ENCODE peak calls at places on chromosomes 1 and 21, in nine cellular contexts. Q is brain microvascular endothelial cell, D is spleen, A is PC-9, V is left lung, Y is cardiac muscle cell, K is WERI-Rb-1, G is uterus, T is Peyer's patch. E is an unnamed sample.
A peak's percentile ranks its signal among the peaks of the same experiment; 100 is the strongest.

GRCh38 chr1:7941437-7941793 is 776 bp upstream of the TNFRSF9 start:
- DNase-seq in D (no peak), Q (peak; percentile 28), V (no peak), A (peak; percentile 11), G (no peak), Y (no peak), K (no peak), T (no peak), E (no peak)

GRCh38 chr1:234214129-234214910 is 158.9 kb upstream of the COA6 start:
- DNase-seq in T (no peak), K (peak; percentile 74), A (peak; percentile 63), Y (peak; percentile 62), D (peak; percentile 85), V (peak; percentile 65), Q (no peak), G (no peak), E (peak; percentile 63)

GRCh38 chr1:182092336-182092735 is 30.8 kb upstream of the ZNF648 start:
- DNase-seq in Y (no peak), K (no peak), Q (peak; percentile 20), D (no peak), T (no peak), G (no peak), V (no peak), A (no peak), E (no peak)

GRCh38 chr1:228378453-228379164 is 28.0 kb downstream of the TRIM11 start:
- DNase-seq in V (peak; percentile 80), Y (peak; percentile 93), D (peak; percentile 88), A (peak; percentile 95), T (peak; percentile 64), K (peak; percentile 69), Q (peak; percentile 56), G (peak; percentile 66), E (peak; percentile 50)

GRCh38 chr1:201582261-201582951 is 43.5 kb downstream of the NAV1 start:
- DNase-seq in T (no peak), G (peak; percentile 69), D (peak; percentile 51), Y (peak; percentile 77), V (no peak), K (no peak), A (no peak), Q (peak; percentile 53), E (no peak)

GRCh38 chr1:224047538-224047937 is 66.4 kb upstream of the FBXO28 start:
- DNase-seq in A (no peak), Q (no peak), K (no peak), T (no peak), Y (no peak), D (no peak), V (no peak), G (no peak), E (no peak)

GRCh38 chr21:32641715-32642698 is 29.8 kb upstream of the CFAP298 start:
- DNase-seq in D (no peak), A (no peak), Y (no peak), Q (no peak), K (no peak), T (no peak), G (no peak), V (no peak), E (no peak)

GRCh38 chr1:89755593-89755992 is 65.2 kb upstream of the LRRC8D start:
- DNase-seq in V (no peak), T (no peak), D (no peak), A (no peak), Y (no peak), G (no peak), Q (no peak), K (no peak), E (no peak)

GRCh38 chr1:21572735-21573277 is 63.6 kb downstream of the ALPL start:
- DNase-seq in T (no peak), D (no peak), Q (no peak), A (no peak), V (no peak), Y (no peak), G (no peak), K (no peak), E (no peak)

GRCh38 chr1:228332797-228333738 is 73.6 kb downstream of the TRIM11 start:
- DNase-seq in G (peak; percentile 8), Q (no peak), Y (no peak), V (peak; percentile 25), T (no peak), K (no peak), D (no peak), A (no peak), E (no peak)

GRCh38 chr1:170402451-170403311 is 129.3 kb upstream of the GORAB start:
- DNase-seq in G (no peak), D (no peak), V (no peak), T (no peak), Q (no peak), A (no peak), K (no peak), Y (no peak), E (no peak)

GRCh38 chr1:28056129-28056925 is 32.1 kb downstream of the EYA3 start:
- DNase-seq in K (no peak), T (no peak), Q (no peak), G (no peak), D (no peak), V (peak; percentile 67), A (no peak), Y (no peak), E (peak; percentile 43)

GRCh38 chr1:157081717-157082116 is 17.9 kb downstream of the ETV3L start:
- DNase-seq in A (no peak), Y (no peak), G (no peak), T (no peak), D (no peak), Q (no peak), V (no peak), K (no peak), E (no peak)

GRCh38 chr1:157087030-157087429 is 12.6 kb downstream of the ETV3L start:
- DNase-seq in Q (no peak), V (no peak), T (no peak), K (no peak), G (no peak), A (no peak), D (no peak), Y (no peak), E (no peak)

GRCh38 chr1:157086299-157086698 is 13.3 kb downstream of the ETV3L start:
- DNase-seq in D (no peak), K (no peak), Y (no peak), T (no peak), Q (no peak), A (no peak), G (no peak), V (no peak), E (no peak)

GRCh38 chr1:157085416-157085815 is 14.2 kb downstream of the ETV3L start:
- DNase-seq in V (no peak), Y (no peak), Q (no peak), K (no peak), A (no peak), G (no peak), D (no peak), T (no peak), E (no peak)

DNA sequence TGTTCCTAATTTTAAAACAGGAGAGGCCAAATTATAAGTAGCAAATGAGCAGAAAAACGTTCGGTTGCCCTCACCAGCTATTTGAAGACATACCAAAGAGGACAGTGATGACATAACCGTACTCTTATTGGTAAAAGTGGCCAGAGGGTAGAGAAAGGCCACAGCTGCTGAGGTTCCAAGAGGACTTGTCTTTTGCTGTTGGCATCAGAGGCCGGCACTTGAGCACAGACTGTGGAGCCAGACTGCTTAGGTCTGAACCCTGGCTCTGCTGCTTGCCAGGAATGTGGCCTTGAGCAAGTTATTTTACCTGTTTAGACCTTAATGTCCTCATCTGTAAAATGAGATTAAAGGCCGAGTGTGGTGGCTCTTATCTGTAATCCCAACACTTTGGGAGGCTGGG is 14.9 kb downstream of the ETV3L start:
- DNase-seq in K (no peak), Q (no peak), D (no peak), Y (no peak), G (no peak), A (no peak), T (no peak), V (no peak), E (no peak)
- H3K4me3 ChIP-seq in K (no peak overlapping the region), Q (no peak overlapping the region), D (no peak overlapping the region), Y (no peak overlapping the region), G (no peak overlapping the region), A (no peak overlapping the region), T (no peak overlapping the region), V (no peak overlapping the region), E (no peak overlapping the region)

DNA sequence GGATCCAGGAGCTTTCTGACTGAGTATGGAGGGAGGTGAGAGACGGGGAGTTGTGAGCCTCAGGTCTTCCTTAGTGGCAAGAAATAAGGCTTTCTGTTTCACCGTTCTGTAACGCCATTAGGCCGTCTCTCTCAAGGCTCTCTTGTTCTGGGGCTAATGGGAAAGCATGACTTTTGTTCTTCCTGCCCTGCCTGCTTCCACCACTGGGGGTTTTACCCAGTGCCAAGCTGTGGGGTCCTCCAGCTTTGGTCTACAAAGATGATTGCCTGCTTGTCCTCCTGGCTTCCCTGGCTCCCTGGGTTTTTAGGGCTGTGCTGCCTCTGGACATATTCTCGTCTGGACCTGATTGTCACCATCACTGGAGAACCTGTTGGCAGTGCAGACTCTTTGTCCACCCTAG is 74.8 kb upstream of the TINAGL1 start:
- DNase-seq in Y (no peak), T (no peak), D (no peak), Q (no peak), G (no peak), V (no peak), A (no peak), K (no peak), E (no peak)
- TF ChIP-seq CTCF in Y (peak; percentile 20), T (no peak), D (no peak), Q (peak; percentile 51), G (no peak), V (no peak), A (peak; percentile 42), K (peak; percentile 33), E (no peak)

DNA sequence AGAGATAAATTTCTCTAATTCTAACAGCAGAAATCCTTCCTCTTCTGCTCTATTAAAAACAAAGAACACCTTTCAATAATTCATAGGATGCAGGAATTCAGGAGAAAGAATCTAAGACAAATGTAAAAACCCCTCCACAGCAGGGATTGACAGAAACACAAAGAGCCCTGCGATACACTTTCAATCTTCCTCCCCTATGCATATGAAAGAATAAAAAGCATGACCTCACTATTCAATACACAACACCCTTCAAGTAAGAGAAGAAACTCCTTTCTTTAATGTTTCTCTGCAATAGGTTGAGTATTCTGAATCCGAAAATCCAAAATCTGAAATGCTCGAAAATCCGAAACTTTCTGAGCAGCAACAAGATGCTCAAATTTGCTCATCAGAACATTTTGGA is 17.1 kb downstream of the SRSF4 start:
- DNase-seq in G (no peak), A (no peak), Y (no peak), V (no peak), K (no peak), T (no peak), Q (no peak), D (no peak), E (no peak)
- H3K36me3 ChIP-seq in G (no peaks in the 10 kb centered on the region), A (peaks cover 14% of the 10 kb centered on the region), Y (peaks cover 28% of the 10 kb centered on the region), V (peaks cover 74% of the 10 kb centered on the region), K (peaks cover 58% of the 10 kb centered on the region), T (peaks cover 55% of the 10 kb centered on the region), Q (peaks cover 24% of the 10 kb centered on the region), D (peaks cover 89% of the 10 kb centered on the region), E (peaks cover 12% of the 10 kb centered on the region)

DNA sequence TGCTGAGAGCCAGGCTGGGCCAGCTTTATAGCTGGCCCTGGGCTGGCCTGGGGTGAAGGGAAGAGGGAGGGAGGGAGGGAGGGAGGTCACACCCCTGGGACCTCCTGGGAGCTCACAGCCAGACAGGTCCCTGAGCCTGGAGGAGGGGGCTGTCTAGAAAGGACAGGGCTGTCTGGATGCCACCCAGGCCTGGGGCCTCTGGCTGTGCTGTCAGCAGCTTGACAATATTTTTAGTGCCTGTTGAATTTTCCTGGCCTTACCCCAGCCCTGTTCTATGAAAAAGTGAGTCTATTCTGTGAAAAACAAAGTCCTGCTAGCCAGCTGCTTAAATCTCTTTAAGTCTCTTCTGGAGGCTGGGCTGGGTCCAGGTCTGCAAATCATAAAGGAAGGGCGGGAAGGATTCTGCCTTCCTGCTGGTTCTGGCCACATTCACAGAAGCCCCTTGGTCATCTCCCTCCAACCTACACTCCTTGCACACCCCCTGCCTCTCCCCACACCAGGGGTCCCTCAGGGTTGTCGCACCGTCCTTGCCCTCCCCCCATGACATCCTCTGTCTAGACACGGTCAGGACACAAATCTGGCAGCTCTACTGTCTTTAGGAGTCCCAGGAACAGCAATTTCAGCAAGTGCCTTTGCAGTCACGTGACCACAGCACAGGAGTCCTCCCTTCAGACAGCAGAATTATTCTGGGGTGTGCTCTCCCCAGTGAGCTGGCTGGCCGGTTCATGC is at the start of gene LEFTY2:
- DNase-seq in A (no peak), T (no peak), Q (no peak), K (peak; percentile 33), D (peak; percentile 66), V (no peak), Y (peak; percentile 41), G (peak; percentile 77), E (no peak)
- H3K4me3 ChIP-seq in A (no peak within 1 kb of the TSS), T (no peak within 1 kb of the TSS), Q (no peak within 1 kb of the TSS), K (no peak within 1 kb of the TSS), D (no peak within 1 kb of the TSS), V (no peak within 1 kb of the TSS), Y (no peak within 1 kb of the TSS), G (no peak within 1 kb of the TSS), E (no peak within 1 kb of the TSS)

E was measured in GM06990.